ENCODE peak calls at places on chromosomes 11 and 22, in four cellular contexts. S, N, G and Y are unnamed samples.

GRCh38 chr11:60528465-60528864 is 13.3 kb downstream of the MS4A13 start:
- DNase-seq in G (no peak), S (no peak), N (no peak), Y (no peak)

GRCh38 chr22:45124176-45124857 is 39.4 kb upstream of the NUP50 start:
- DNase-seq in S (no peak), G (no peak), N (no peak), Y (no peak)

GRCh38 chr11:73227571-73228211 is 9.6 kb downstream of the P2RY2 start:
- DNase-seq in N (no peak), G (peak), S (peak), Y (peak)

GRCh38 chr11:63574856-63575602 is 11.8 kb upstream of the PLAAT2 start:
- DNase-seq in G (no peak), N (peak), S (no peak), Y (no peak)

GRCh38 chr11:62880231-62880802 is 379 bp upstream of the SLC3A2 start:
- DNase-seq in N (peak), G (no peak), S (peak), Y (no peak)

GRCh38 chr11:90656171-90656570 is 433.3 kb upstream of the CHORDC1 start:
- DNase-seq in G (no peak), S (no peak), N (no peak), Y (no peak)

GRCh38 chr11:119626197-119626909 is 102.6 kb downstream of the NECTIN1 start:
- DNase-seq in S (no peak), N (no peak), G (no peak), Y (no peak)

GRCh38 chr11:7436657-7437056 is 48.6 kb upstream of the OLFML1 start:
- DNase-seq in S (no peak), N (no peak), G (no peak), Y (no peak)

GRCh38 chr11:65637794-65638317 is at the start of gene SIPA1:
- DNase-seq in N (no peak), S (peak), G (peak), Y (peak)

GRCh38 chr11:16604784-16605439 is 133.5 kb upstream of the C11orf58 start:
- DNase-seq in S (peak), N (no peak), G (no peak), Y (peak)

GRCh38 chr22:46054091-46054877 is 77.3 kb upstream of the WNT7B start:
- DNase-seq in N (no peak), S (peak), G (peak), Y (no peak)

GRCh38 chr22:48979482-48979881 is 848.2 kb downstream of the BRD1 start:
- DNase-seq in G (peak), N (no peak), S (no peak), Y (no peak)
- TF ChIP-seq CTCF in G (no peak), N (no peak), S (no peak), Y (no peak)

GRCh38 chr11:101974255-101974654 is 57.9 kb upstream of the ANGPTL5 start:
- DNase-seq in S (no peak), N (no peak), G (no peak), Y (no peak)
- TF ChIP-seq CTCF in S (no peak), N (no peak), G (peak), Y (no peak)

DNA sequence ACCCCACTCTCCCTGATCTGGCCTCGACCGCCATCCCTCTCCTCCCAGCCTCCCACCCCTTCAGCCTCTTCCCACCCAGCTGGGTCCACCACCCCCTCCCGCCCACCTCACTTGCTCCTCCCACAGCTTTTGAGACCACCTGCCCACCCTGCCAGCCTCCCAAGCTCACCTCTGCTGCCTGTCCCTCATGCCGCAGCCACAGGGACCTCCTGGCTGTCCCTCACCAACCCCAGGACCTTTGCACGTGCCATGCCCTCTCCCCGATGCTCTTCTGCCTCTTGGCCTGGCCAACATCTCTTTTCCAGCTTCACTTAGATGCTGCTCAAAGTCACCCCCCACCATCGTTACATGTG is 6.5 kb downstream of the PNPLA5 start:
- DNase-seq in S (no peak), G (no peak), N (no peak), Y (no peak)
- TF ChIP-seq CTCF in S (no peak), G (no peak), N (no peak), Y (peak)

GRCh38 chr22:39532215-39533071 is at the start of gene RPS19BP1:
- DNase-seq in S (peak), N (peak), G (peak), Y (peak)
- TF ChIP-seq CTCF in S (no peak), N (no peak), G (peak), Y (no peak)

DNA sequence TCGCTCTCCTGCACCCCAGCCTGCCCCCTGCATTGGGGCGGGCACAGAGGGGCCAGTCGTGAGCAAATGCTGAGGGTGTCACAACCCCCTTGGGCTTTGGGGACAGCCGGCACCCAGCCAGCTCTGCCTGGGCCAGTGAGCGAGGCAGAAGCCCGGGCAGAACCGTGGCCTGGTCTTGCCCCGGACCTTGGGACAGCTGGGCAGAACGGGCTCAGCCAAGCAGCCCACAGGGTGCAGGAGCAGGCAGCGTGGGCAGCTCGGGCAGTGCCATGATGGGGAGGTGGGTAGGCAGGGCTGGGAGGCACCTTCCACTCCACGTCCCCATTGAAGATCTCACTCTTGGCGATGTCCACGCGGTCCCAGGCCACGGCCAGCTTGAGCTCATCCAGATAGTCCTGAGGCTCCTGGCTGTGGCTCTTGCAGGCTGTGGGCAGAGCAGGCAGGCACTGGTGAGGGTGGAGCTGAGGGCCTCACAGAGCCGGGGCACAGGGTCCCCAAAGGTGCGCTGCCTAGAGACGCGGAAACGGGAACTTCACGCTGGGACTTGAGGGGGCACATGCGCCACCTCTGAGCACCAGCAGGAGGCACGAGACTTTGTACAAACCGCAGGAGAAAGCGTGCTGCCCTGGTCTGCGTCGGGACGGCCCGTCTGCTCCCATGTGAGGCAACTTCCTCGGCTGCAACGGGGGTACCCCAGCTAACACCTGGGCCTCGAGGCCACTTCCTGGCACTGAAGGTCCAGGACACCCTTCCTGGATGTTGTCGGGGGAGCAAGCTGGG is 15.2 kb downstream of the TSSC4 start:
- DNase-seq in S (no peak), N (no peak), G (no peak), Y (no peak)
- TF ChIP-seq CTCF in S (no peak), N (no peak), G (no peak), Y (peak)

GRCh38 chr11:106309070-106309684 is 231.7 kb downstream of the AASDHPPT start:
- DNase-seq in S (no peak), G (no peak), N (no peak), Y (no peak)

GRCh38 chr11:106304274-106304673 is 226.8 kb downstream of the AASDHPPT start:
- DNase-seq in N (no peak), G (no peak), S (no peak), Y (no peak)

GRCh38 chr11:106305458-106305857 is 228.0 kb downstream of the AASDHPPT start:
- DNase-seq in S (peak), G (no peak), N (no peak), Y (no peak)

GRCh38 chr11:106302416-106302815 is 225.0 kb downstream of the AASDHPPT start:
- DNase-seq in S (no peak), N (no peak), G (no peak), Y (no peak)

GRCh38 chr11:106306942-106307341 is 229.5 kb downstream of the AASDHPPT start:
- DNase-seq in N (no peak), G (no peak), S (no peak), Y (no peak)
- TF ChIP-seq CTCF in N (no peak), G (no peak), S (no peak), Y (no peak)

DNA sequence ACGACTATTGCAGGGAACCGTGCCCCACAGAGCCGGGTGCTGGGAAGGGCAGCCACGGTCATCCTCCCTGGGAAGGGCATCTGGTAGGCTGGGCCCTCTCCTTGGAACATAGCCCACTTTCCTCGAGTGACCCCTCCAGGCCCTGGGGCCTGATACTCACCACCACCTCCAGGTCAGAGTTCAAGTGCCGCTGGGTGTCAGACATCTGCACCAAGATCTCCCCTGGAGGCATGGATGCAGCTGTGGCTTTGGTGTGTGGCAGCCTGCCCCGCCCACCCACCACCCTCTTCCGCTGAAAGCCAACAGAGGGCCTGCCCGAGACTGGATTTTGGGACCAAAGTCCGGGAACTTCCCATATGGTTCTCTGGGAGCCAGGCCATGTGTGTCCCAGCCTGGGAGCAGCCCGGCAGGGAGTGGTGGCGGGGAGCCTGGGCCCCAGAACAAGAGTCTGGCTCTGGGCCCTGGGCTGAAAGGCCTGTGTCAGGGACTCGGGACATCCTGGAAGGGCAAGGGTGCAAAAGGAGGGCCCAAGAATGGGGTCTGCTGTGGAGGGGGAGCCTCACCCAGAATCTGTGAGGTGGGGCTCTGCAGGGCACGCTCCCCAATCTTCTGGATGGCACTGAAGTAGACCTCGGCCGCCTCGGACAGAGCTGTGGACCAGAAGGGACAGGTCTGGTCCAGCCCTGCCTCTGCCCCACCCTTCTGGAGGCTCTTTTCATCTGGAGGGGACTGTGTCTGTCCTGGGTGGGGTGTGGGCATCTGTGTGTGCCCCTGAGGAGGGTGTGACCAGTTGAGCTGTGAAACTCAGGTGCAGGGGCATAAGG is 2.6 kb downstream of the BAIAP2L2 start:
- DNase-seq in N (no peak), G (no peak), S (no peak), Y (no peak)
- TF ChIP-seq CTCF in N (no peak), G (no peak), S (no peak), Y (no peak)